ENCODE peak calls at places on chromosomes 11 and 22, in seven cellular contexts. O, C, A, R, T, J and B are unnamed samples.

GRCh38 chr11:96228472-96228871 is 114.5 kb downstream of the MAML2 start:
- DNase-seq in O (peak; percentile 65), C (no peak), A (no peak), R (no peak), T (peak; percentile 92), J (no peak), B (peak; percentile 77)

GRCh38 chr11:1782026-1782696 is 18.4 kb upstream of the CTSD start:
- DNase-seq in O (no peak), C (peak; percentile 83), A (no peak), R (peak; percentile 20), T (no peak), J (no peak), B (no peak)

GRCh38 chr11:84316866-84317560 is 1030.8 kb upstream of the CCDC90B start:
- DNase-seq in O (no peak), C (no peak), A (no peak), R (peak; percentile 81), T (no peak), J (no peak), B (peak; percentile 1)

GRCh38 chr11:12802418-12803085 is 128.3 kb downstream of the TEAD1 start:
- DNase-seq in O (no peak), C (no peak), A (no peak), R (no peak), T (peak; percentile 54), J (no peak), B (peak; percentile 96)

GRCh38 chr11:5380740-5381342 is 2.8 kb upstream of the OR51M1 start:
- DNase-seq in O (no peak), C (no peak), A (peak; percentile 50), R (peak; percentile 54), T (peak; percentile 32), J (peak; percentile 71), B (peak; percentile 49)

GRCh38 chr22:44574057-44574456 is 76.0 kb upstream of the RTL6 start:
- DNase-seq in O (peak; percentile 38), C (no peak), A (no peak), R (no peak), T (no peak), J (no peak), B (peak; percentile 66)

GRCh38 chr22:31230871-31231621 is 18.9 kb downstream of the LIMK2 start:
- DNase-seq in O (no peak), C (no peak), A (peak; percentile 50), R (peak; percentile 60), T (no peak), J (peak; percentile 44), B (no peak)

GRCh38 chr22:38214248-38215056 is 12.7 kb downstream of the MAFF start:
- DNase-seq in O (peak; percentile 72), C (no peak), A (peak; percentile 71), R (peak; percentile 51), T (no peak), J (peak; percentile 75), B (no peak)

GRCh38 chr11:18105802-18106574 is at the start of gene SAAL1:
- DNase-seq in O (peak; percentile 83), C (no peak), A (peak; percentile 92), R (peak; percentile 75), T (peak; percentile 47), J (peak; percentile 97), B (peak; percentile 86)

GRCh38 chr11:64419818-64420485 is 61.0 kb downstream of the RPS6KA4 start:
- DNase-seq in O (no peak), C (no peak), A (no peak), R (no peak), T (no peak), J (no peak), B (no peak)

GRCh38 chr11:62805991-62806441 is 776 bp upstream of the NXF1 start:
- DNase-seq in O (no peak), C (no peak), A (peak; percentile 55), R (no peak), T (no peak), J (no peak), B (no peak)

GRCh38 chr11:55714982-55715888 is 53.2 kb downstream of the OR4C6 start:
- DNase-seq in O (no peak), C (no peak), A (no peak), R (no peak), T (no peak), J (no peak), B (no peak)
- TF ChIP-seq CTCF in O (no peak), C (peak; percentile 13), A (peak; percentile 47), R (no peak), T (peak; percentile 32), J (peak; percentile 15), B (peak; percentile 12)

DNA sequence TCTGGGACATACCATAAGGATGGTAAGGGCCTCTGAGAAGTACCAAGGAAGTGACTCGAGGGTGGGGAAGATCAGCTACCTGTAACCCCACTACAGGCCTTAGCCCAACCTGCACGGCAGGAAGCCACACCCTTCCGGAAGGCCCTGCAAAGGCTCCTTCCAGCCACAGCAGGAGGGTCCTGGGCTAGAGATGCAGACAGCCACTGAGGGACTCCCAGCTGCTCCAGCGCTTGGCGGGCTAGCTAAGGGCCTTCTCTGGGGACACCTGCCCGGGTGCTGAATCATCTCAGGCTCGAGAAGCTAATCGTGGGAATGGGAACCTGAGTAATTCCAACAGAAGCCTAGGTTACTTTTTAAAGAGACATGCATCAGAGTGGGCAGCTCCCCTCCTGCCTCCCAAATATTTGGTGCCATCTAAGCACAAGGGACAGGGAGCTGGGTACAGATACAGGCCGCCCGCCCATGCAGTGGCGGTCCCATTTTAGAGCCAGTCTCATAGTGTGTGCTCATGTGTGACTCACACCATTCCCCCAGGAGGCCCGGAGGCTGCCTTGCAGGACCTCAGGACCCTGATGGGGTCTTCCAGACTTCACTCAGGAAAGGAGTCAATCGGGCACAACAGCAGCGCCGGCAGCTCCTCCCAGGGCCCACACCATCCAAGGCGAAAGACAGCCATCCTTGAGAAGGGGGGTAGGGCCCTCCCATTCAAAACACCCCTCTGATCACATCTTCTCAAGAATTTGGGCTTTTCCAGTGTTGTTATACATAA is 8.0 kb downstream of the MYH9 start:
- DNase-seq in O (peak; percentile 33), C (no peak), A (no peak), R (no peak), T (no peak), J (no peak), B (no peak)
- TF ChIP-seq CTCF in O (no peak), C (no peak), A (no peak), R (no peak), T (no peak), J (no peak), B (no peak)

GRCh38 chr22:47445716-47446290 is 683.4 kb downstream of the TBC1D22A start:
- DNase-seq in O (no peak), C (no peak), A (no peak), R (no peak), T (no peak), J (no peak), B (no peak)

GRCh38 chr22:47446331-47446730 is 683.9 kb downstream of the TBC1D22A start:
- DNase-seq in O (no peak), C (peak; percentile 13), A (peak; percentile 4), R (no peak), T (no peak), J (no peak), B (no peak)

GRCh38 chr22:47443836-47444745 is 681.6 kb downstream of the TBC1D22A start:
- DNase-seq in O (no peak), C (no peak), A (no peak), R (no peak), T (no peak), J (no peak), B (no peak)

GRCh38 chr22:47444746-47445065 is 682.3 kb downstream of the TBC1D22A start:
- DNase-seq in O (no peak), C (no peak), A (no peak), R (no peak), T (no peak), J (no peak), B (no peak)

DNA sequence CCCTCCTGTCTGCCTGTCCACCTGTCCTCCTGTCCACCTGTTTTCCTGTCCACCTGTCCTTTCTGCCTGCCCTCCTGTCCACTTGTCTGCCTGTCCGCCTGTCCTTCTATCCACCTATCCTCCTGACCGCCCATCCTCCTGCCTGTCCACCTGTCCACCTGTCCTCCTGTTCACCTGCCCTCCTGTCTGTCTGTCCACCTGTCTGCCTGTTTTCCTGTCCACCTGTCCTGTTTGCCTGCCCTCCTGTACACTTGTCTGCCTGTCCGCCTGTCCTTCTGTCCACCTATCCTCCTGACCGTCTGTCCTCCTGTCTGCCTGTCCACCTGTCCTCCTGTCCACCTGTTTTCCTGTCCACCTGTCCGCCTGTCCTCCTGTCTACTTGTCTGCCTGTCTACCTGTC is 682.8 kb downstream of the TBC1D22A start:
- DNase-seq in O (no peak), C (no peak), A (no peak), R (no peak), T (no peak), J (no peak), B (no peak)
- TF ChIP-seq CTCF in O (no peak), C (no peak), A (no peak), R (no peak), T (no peak), J (no peak), B (no peak)

DNA sequence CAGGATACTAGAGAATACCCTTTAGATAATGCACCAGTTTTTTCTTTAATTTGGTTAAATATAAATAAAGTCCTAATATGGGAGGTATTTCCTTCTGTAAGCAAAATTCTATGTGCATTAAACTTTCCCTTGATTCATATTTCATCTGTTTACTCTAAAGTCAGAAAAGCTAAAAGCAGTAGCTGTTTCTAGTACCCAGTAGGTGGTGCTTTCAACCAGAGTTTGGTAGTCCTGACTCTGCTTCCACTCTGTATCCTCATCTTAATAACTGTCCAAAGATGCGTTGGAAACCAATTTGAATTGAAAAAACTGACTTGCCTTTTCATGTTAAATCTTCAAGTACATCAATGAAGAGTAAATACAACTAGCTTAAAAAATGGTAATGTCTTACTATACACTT is 1065.2 kb downstream of the JRKL start:
- DNase-seq in O (no peak), C (no peak), A (no peak), R (no peak), T (no peak), J (no peak), B (no peak)
- TF ChIP-seq CTCF in O (no peak), C (peak; percentile 78), A (no peak), R (peak; percentile 44), T (no peak), J (no peak), B (peak; percentile 14)

GRCh38 chr11:22304337-22304961 is 33.7 kb upstream of the SLC17A6 start:
- DNase-seq in O (no peak), C (no peak), A (peak; percentile 25), R (no peak), T (peak; percentile 3), J (no peak), B (peak; percentile 21)
- TF ChIP-seq CTCF in O (peak; percentile 61), C (peak; percentile 86), A (peak; percentile 66), R (peak; percentile 78), T (peak; percentile 47), J (peak; percentile 97), B (peak; percentile 60)

GRCh38 chr11:3341298-3341697 is 37.6 kb downstream of the ZNF195 start:
- DNase-seq in O (peak; percentile 34), C (no peak), A (peak; percentile 56), R (peak; percentile 51), T (no peak), J (peak; percentile 75), B (peak; percentile 24)
- TF ChIP-seq CTCF in O (peak; percentile 44), C (peak; percentile 69), A (peak; percentile 81), R (peak; percentile 68), T (peak; percentile 75), J (peak; percentile 85), B (peak; percentile 45)

DNA sequence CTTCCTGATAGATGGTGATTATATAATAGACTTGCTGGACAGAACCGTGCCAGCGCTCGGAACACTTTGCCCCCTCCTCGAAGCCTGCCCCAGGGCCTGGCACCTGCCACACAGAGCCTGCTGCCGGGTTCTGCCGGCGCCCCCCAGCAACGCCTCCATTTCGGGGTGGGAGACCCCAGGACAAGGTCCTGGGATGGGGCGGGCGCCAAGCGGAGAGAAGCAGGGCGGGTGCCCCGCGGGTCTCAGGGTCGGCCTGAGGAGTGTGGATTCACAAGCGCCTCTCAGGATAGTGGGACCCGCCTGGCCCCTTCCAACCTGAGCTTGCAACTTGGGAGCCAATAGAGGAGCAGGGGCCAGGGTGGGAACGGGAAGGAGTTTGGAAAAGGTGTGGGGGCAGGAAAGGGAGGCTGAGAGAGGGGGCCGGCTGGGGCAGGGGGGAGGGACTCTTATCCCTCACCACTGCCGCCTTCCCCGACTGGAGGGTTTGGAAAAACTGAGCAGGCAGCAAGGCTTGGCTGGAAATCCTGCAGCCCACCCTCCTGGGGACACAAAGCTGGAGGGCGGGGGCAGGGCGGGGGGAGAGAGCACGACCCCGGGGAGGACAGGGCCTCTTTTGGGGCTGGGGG is 3.3 kb upstream of the BCL9L start:
- DNase-seq in O (peak; percentile 59), C (no peak), A (no peak), R (no peak), T (no peak), J (peak; percentile 63), B (peak; percentile 62)
- TF ChIP-seq CTCF in O (no peak), C (no peak), A (no peak), R (no peak), T (no peak), J (no peak), B (no peak)